ENCODE peak calls at places on chromosomes 16 and 17, in five cellular contexts. B is HepG2, S is K562, J is SK-N-SH, R is HCT116. H is an unnamed sample.

GRCh38 chr16:15037003-15037402 is 18.9 kb downstream of the NTAN1 start:
- DNase-seq in R (no peak), S (no peak), B (no peak), J (no peak), H (no peak)

GRCh38 chr16:12752159-12752558 is 51.5 kb downstream of the CPPED1 start:
- DNase-seq in S (no peak), J (peak; percentile 32), B (no peak), R (no peak), H (no peak)

GRCh38 chr16:58537124-58537906 is 22.0 kb downstream of the SETD6 start:
- DNase-seq in B (no peak), R (no peak), J (no peak), S (no peak), H (no peak)

GRCh38 chr16:21236831-21237230 is 3.3 kb downstream of the ANKS4B start:
- DNase-seq in B (no peak), R (no peak), S (no peak), J (no peak), H (no peak)

GRCh38 chr16:86946396-86946795 is 368.0 kb downstream of the FOXL1 start:
- DNase-seq in R (no peak), B (peak; percentile 9), S (no peak), J (no peak), H (no peak)

GRCh38 chr17:27442702-27443101 is 13.5 kb upstream of the KSR1 start:
- DNase-seq in R (no peak), J (no peak), B (no peak), S (no peak), H (no peak)

GRCh38 chr16:56362057-56362655 is 63.2 kb downstream of the AMFR start:
- DNase-seq in B (no peak), S (no peak), J (no peak), R (no peak), H (no peak)

GRCh38 chr17:2250140-2251095 is 53.2 kb downstream of the SMG6 start:
- DNase-seq in B (no peak), R (no peak), J (no peak), S (no peak), H (no peak)

GRCh38 chr17:38885044-38885727 is 15.3 kb downstream of the LASP1 start:
- DNase-seq in B (peak; percentile 52), R (no peak), J (no peak), S (no peak), H (no peak)

GRCh38 chr16:14087590-14088154 is 16.6 kb downstream of the MRTFB start:
- DNase-seq in J (no peak), R (no peak), B (no peak), S (no peak), H (no peak)

GRCh38 chr16:3256876-3257465 is 538 bp upstream of the MEFV start:
- DNase-seq in J (no peak), B (no peak), R (no peak), S (no peak), H (no peak)

GRCh38 chr17:75783803-75784472 is 668 bp upstream of the UNK start:
- DNase-seq in B (no peak), S (peak; percentile 61), R (no peak), J (no peak), H (peak; percentile 64)

GRCh38 chr17:77287432-77288068 is 146.8 kb downstream of the SEC14L1 start:
- DNase-seq in B (peak; percentile 65), S (no peak), J (peak; percentile 80), R (peak; percentile 92), H (peak; percentile 84)

GRCh38 chr17:69451416-69452394 is 37.2 kb downstream of the MAP2K6 start:
- DNase-seq in J (peak; percentile 50), S (no peak), R (no peak), B (no peak), H (no peak)

GRCh38 chr16:873889-874288 is 73.4 kb upstream of the GNG13 start:
- DNase-seq in B (no peak), S (no peak), J (no peak), R (no peak), H (no peak)

GRCh38 chr16:73047536-73048291 is at the start of gene ZFHX3:
- DNase-seq in R (no peak), B (peak; percentile 76), J (peak; percentile 82), S (no peak), H (no peak)

GRCh38 chr17:17351901-17352781 is 49.0 kb downstream of the NT5M start:
- DNase-seq in R (no peak), J (peak; percentile 88), S (peak; percentile 81), B (peak; percentile 74), H (no peak)

GRCh38 chr17:6639651-6640535 is 618 bp downstream of the KIAA0753 start:
- DNase-seq in R (no peak), S (no peak), J (no peak), B (no peak), H (peak; percentile 20)

GRCh38 chr16:58501242-58502131 is 1.5 kb downstream of the NDRG4 start:
- DNase-seq in S (peak; percentile 44), R (no peak), B (peak; percentile 30), J (peak; percentile 90), H (no peak)

GRCh38 chr17:28925912-28926365 is 23.1 kb upstream of the DHRS13 start:
- DNase-seq in R (no peak), S (peak; percentile 61), J (no peak), B (no peak), H (no peak)
- TF ChIP-seq JUND in R (no peak), S (peak; percentile 73), J (peak; percentile 6), B (no peak), H (no peak)

GRCh38 chr17:44146375-44147346 is 4.9 kb downstream of the HROB start:
- DNase-seq in B (no peak), S (no peak), J (peak; percentile 21), R (no peak), H (no peak)
- TF ChIP-seq JUND in B (no peak), S (no peak), J (no peak), R (no peak), H (no peak)

GRCh38 chr16:85781156-85781555 is 18.2 kb downstream of the EMC8 start:
- DNase-seq in J (no peak), S (no peak), R (no peak), B (no peak), H (peak; percentile 91)

GRCh38 chr16:85782476-85782875 is 16.9 kb downstream of the EMC8 start:
- DNase-seq in J (no peak), B (no peak), S (no peak), R (no peak), H (peak; percentile 53)

GRCh38 chr16:85780281-85780680 is 19.1 kb downstream of the EMC8 start:
- DNase-seq in R (no peak), S (no peak), J (no peak), B (no peak), H (no peak)

GRCh38 chr16:85783441-85783840 is 15.9 kb downstream of the EMC8 start:
- DNase-seq in B (no peak), J (no peak), S (no peak), R (no peak), H (no peak)

GRCh38 chr16:85781685-85782370 is 17.5 kb downstream of the EMC8 start:
- DNase-seq in B (peak; percentile 68), S (no peak), J (no peak), R (no peak), H (peak; percentile 95)
- TF ChIP-seq JUND in B (no peak), S (no peak), J (no peak), R (no peak), H (no peak)

GRCh38 chr16:49282690-49283375 is 1.2 kb upstream of the CBLN1 start:
- DNase-seq in S (no peak), R (no peak), B (peak; percentile 12), J (peak; percentile 78), H (no peak)
- TF ChIP-seq JUND in S (no peak), R (no peak), B (no peak), J (no peak), H (no peak)

GRCh38 chr17:66171172-66171571 is 20.8 kb downstream of the CEP112 start:
- DNase-seq in R (no peak), S (no peak), J (no peak), B (no peak), H (no peak)

GRCh38 chr17:66167189-66167815 is 24.6 kb downstream of the CEP112 start:
- DNase-seq in R (no peak), J (no peak), B (no peak), S (no peak), H (no peak)

GRCh38 chr17:66169839-66170238 is 22.1 kb downstream of the CEP112 start:
- DNase-seq in R (no peak), B (no peak), J (no peak), S (no peak), H (no peak)

GRCh38 chr17:66165537-66166123 is 26.3 kb downstream of the CEP112 start:
- DNase-seq in S (peak; percentile 61), B (peak; percentile 67), J (peak; percentile 78), R (peak; percentile 58), H (peak; percentile 54)
- TF ChIP-seq JUND in S (no peak), B (no peak), J (no peak), R (no peak), H (no peak)

H was measured in T47D.